ENCODE peak calls at places on chromosomes 11 and 22, in nine cellular contexts. A is cardiac fibroblast, Q is sigmoid colon, E is fibroblast of pulmonary artery, D is astrocyte of the cerebellum, K is pancreas, Z is spleen, J is dorsolateral prefrontal cortex, L is PC-3. M is an unnamed sample.

GRCh38 chr22:43345761-43346261 is 2.6 kb upstream of the SCUBE1 start:
- DNase-seq in A (no peak), Q (no peak), E (no peak), D (no peak), K (no peak), Z (peak), J (no peak), L (no peak), M (no peak)

GRCh38 chr22:34696557-34696956 is 369.4 kb upstream of the ISX start:
- DNase-seq in A (no peak), Q (no peak), E (no peak), D (no peak), K (no peak), Z (no peak), J (no peak), L (no peak), M (no peak)

GRCh38 chr11:6681949-6682348 is 1.2 kb downstream of the MRPL17 start:
- DNase-seq in A (no peak), Q (no peak), E (peak), D (no peak), K (no peak), Z (no peak), J (no peak), L (peak), M (peak)

GRCh38 chr11:12376259-12376971 is 956 bp upstream of the PARVA start:
- DNase-seq in A (peak), Q (peak), E (peak), D (peak), K (peak), Z (no peak), J (no peak), L (no peak), M (peak)

GRCh38 chr11:120179071-120179672 is 31.7 kb upstream of the OAF start:
- DNase-seq in A (no peak), Q (no peak), E (no peak), D (no peak), K (no peak), Z (peak), J (no peak), L (no peak), M (no peak)

GRCh38 chr11:34671946-34672345 is 51.1 kb downstream of the EHF start:
- DNase-seq in A (no peak), Q (no peak), E (no peak), D (no peak), K (no peak), Z (no peak), J (no peak), L (no peak), M (no peak)

GRCh38 chr22:23781533-23781932 is 5.2 kb upstream of the SMARCB1 start:
- DNase-seq in A (peak), Q (no peak), E (no peak), D (no peak), K (no peak), Z (no peak), J (no peak), L (peak), M (peak)

GRCh38 chr11:69949327-69949726 is 128.8 kb upstream of the ANO1 start:
- DNase-seq in A (peak), Q (no peak), E (peak), D (peak), K (peak), Z (peak), J (no peak), L (peak), M (peak)

GRCh38 chr11:64268687-64269379 is 15.6 kb downstream of the BAD start:
- DNase-seq in A (peak), Q (peak), E (peak), D (no peak), K (peak), Z (peak), J (no peak), L (peak), M (peak)

GRCh38 chr11:117072517-117073218 is 25.6 kb downstream of the SIK3 start:
- DNase-seq in A (peak), Q (no peak), E (peak), D (peak), K (no peak), Z (no peak), J (no peak), L (peak), M (peak)

GRCh38 chr22:31291403-31291715 is 929 bp downstream of the PIK3IP1 start:
- DNase-seq in A (no peak), Q (no peak), E (no peak), D (no peak), K (no peak), Z (no peak), J (no peak), L (no peak), M (no peak)

GRCh38 chr22:25048659-25049657 is 96.4 kb downstream of the KIAA1671 start:
- DNase-seq in A (peak), Q (no peak), E (peak), D (peak), K (peak), Z (peak), J (peak), L (peak), M (peak)

GRCh38 chr11:45485070-45485716 is 180.2 kb downstream of the CHST1 start:
- DNase-seq in A (no peak), Q (peak), E (no peak), D (no peak), K (no peak), Z (peak), J (no peak), L (no peak), M (no peak)
- TF ChIP-seq CTCF in A (no peak), Q (no peak), E (no peak), D (no peak), K (no peak), Z (no peak), J (no peak), L (no peak), M (no peak)

DNA sequence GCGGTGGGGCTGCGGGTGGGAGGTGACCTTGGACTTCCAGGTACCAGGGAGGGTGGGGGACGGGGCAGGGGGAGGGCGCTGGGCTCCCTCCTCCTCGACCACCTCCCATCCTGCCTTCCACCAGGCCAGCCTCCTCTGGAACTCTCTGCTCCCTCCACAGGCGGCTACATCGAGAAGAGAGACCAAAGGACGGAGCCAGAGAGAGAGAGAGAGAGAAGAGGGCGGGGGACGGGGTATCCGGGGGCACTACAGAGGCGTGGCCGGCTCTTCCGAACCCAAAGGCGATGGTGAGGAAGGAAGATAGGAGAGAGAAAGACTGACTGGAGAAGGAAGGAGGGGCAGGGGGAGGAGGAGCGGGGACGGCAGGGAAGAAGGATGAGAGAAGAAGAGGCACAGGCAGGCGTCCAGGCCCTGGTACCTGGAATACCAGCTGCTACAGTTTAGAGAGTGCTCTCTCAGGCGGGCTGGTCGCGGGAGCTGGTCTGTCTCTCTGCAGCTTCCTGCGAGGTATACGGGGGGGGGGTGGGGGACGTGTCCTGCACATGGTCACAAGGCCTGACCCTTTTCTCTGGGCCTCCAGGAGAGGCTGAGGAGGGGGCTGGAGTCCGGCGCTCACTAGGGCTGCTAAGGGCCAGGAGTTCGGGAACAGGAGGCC is 38.0 kb downstream of the IGSF9B start:
- DNase-seq in A (no peak), Q (no peak), E (no peak), D (no peak), K (no peak), Z (no peak), J (no peak), L (no peak), M (no peak)
- H3K4me3 ChIP-seq in A (no peak), Q (no peak), E (no peak), D (no peak), K (no peak), Z (no peak), J (no peak), L (no peak), M (no peak)

DNA sequence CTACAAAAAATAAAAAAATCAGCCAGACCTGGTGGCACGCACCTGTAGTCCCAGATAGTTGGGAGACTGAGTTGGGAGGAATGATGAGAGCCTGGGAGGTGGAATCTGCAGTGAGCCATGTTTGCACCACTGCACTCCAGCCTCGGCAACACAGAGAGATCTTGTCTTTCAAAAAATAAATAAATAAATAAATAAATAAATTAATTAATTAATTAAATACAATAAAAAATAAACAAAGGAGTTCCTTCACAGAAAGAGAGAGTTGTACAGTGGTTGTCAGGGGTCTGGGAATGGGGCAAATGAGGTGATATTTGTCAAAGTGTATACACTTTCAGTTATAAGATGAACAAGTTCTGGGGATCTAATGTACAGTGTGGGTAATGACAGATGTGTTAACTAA is 49.8 kb upstream of the GAB2 start:
- DNase-seq in A (no peak), Q (no peak), E (no peak), D (no peak), K (no peak), Z (no peak), J (no peak), L (no peak), M (no peak)
- TF ChIP-seq CTCF in A (no peak), Q (no peak), E (no peak), D (no peak), K (no peak), Z (no peak), J (no peak), L (no peak), M (no peak)

GRCh38 chr22:19758896-19759458 is 1.6 kb upstream of the TBX1 start:
- DNase-seq in A (no peak), Q (no peak), E (no peak), D (no peak), K (no peak), Z (no peak), J (no peak), L (no peak), M (no peak)

GRCh38 chr22:19757985-19758895 is 2.3 kb upstream of the TBX1 start:
- DNase-seq in A (no peak), Q (no peak), E (no peak), D (no peak), K (no peak), Z (no peak), J (no peak), L (no peak), M (no peak)

GRCh38 chr22:19755722-19756287 is 4.8 kb upstream of the TBX1 start:
- DNase-seq in A (no peak), Q (no peak), E (no peak), D (no peak), K (no peak), Z (no peak), J (no peak), L (no peak), M (no peak)

GRCh38 chr22:19756288-19757128 is 4.1 kb upstream of the TBX1 start:
- DNase-seq in A (peak), Q (no peak), E (no peak), D (no peak), K (peak), Z (peak), J (no peak), L (peak), M (no peak)

GRCh38 chr22:19757140-19757984 is 3.2 kb upstream of the TBX1 start:
- DNase-seq in A (no peak), Q (no peak), E (no peak), D (no peak), K (no peak), Z (no peak), J (no peak), L (no peak), M (no peak)
- H3K4me3 ChIP-seq in A (no peak), Q (no peak), E (no peak), D (no peak), K (no peak), Z (peak), J (no peak), L (peak), M (no peak)

GRCh38 chr11:14127679-14128078 is 165.2 kb downstream of the SPON1 start:
- DNase-seq in A (no peak), Q (no peak), E (no peak), D (no peak), K (no peak), Z (no peak), J (no peak), L (no peak), M (no peak)
- TF ChIP-seq CTCF in A (no peak), Q (no peak), E (no peak), D (no peak), K (no peak), Z (no peak), J (no peak), L (no peak), M (no peak)

DNA sequence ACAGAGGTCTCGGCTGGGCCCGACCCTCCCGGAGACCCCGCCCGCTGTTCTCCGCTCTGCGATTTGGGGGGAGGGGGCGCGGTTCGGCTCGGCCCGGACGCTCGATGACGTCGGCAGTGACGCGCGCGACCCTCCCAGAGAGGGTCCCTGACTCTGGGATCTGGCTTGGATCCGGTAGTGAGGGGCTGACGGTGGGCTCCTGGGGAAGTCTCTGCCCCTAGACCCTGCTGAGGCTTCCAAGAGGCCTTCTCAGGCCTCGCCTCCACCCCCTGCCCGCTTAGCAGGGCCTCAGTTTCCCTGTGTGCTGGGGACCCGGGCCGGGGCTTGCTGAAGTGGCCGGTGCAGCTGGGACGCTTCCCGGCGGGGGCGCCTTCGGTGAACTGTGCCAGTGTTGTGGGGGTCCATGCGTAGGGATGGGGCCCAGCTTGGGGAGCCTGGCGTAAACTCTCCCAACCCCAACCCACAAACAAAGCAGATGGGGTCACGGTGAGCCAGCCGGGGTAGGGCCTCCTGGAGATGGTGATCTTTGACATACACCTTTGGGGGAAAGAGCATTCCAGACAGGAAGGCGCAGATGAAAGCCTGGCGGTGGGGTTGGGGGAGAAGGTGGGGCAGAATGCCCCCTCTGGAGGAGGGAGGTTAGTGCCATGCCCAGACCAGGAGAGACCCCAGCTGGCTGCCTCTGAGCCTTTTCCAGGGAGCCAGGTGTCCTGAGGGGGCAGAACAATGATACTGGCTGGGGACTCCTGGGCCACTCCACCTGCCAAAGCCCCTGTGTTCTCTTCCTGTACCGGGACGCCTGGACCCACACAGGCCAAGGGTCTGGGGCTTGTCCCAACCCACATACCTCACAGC is 1.0 kb downstream of the B4GALNT4 start:
- DNase-seq in A (no peak), Q (no peak), E (no peak), D (no peak), K (no peak), Z (no peak), J (no peak), L (no peak), M (no peak)
- H3K4me3 ChIP-seq in A (peak), Q (no peak), E (peak), D (peak), K (no peak), Z (no peak), J (peak), L (peak), M (peak)